ENCODE peak calls at places on chromosomes 1 and 21, in five cellular contexts. H is AG04450, T is kidney, S is suprapubic skin, A is cardiac fibroblast. Z is an unnamed sample.

GRCh38 chr1:232162001-232162400 is 467.9 kb downstream of the SIPA1L2 start:
- DNase-seq in T (no peak), S (no peak), A (no peak), H (no peak), Z (no peak)

GRCh38 chr1:54401799-54402198 is 4.4 kb downstream of the SSBP3 start:
- DNase-seq in H (no peak), S (no peak), A (no peak), T (no peak), Z (no peak)

GRCh38 chr1:26349886-26350244 is 4.1 kb downstream of the CRYBG2 start:
- DNase-seq in T (no peak), S (no peak), A (no peak), H (no peak), Z (no peak)

GRCh38 chr1:224052767-224053166 is 61.1 kb upstream of the FBXO28 start:
- DNase-seq in H (no peak), T (no peak), S (no peak), A (peak), Z (peak)

GRCh38 chr1:243475966-243476365 is 220.1 kb downstream of the SDCCAG8 start:
- DNase-seq in H (no peak), S (no peak), T (no peak), A (peak), Z (peak)

GRCh38 chr21:29676395-29676794 is 263.4 kb downstream of the GRIK1 start:
- DNase-seq in T (no peak), S (no peak), H (no peak), A (no peak), Z (no peak)

GRCh38 chr1:162878000-162878596 is 17.1 kb upstream of the CCDC190 start:
- DNase-seq in A (peak), H (peak), T (no peak), S (no peak), Z (peak)

GRCh38 chr1:93579891-93580290 is 101.7 kb downstream of the BCAR3 start:
- DNase-seq in S (no peak), A (peak), T (peak), H (peak), Z (peak)

GRCh38 chr1:55716610-55717009 is 501.4 kb upstream of the USP24 start:
- DNase-seq in H (no peak), T (no peak), S (no peak), A (peak), Z (peak)

GRCh38 chr1:51535006-51535592 is 16.0 kb upstream of the EPS15 start:
- DNase-seq in H (peak), S (no peak), T (no peak), A (peak), Z (peak)

GRCh38 chr1:23751050-23751814 is 8.0 kb downstream of the ELOA start:
- DNase-seq in S (no peak), T (no peak), H (no peak), A (peak), Z (peak)

GRCh38 chr1:101945884-101946283 is 50.8 kb downstream of the OLFM3 start:
- DNase-seq in S (no peak), A (no peak), H (no peak), T (no peak), Z (no peak)

GRCh38 chr1:98898901-98899300 is 105.8 kb downstream of the PLPPR5 start:
- DNase-seq in S (no peak), A (no peak), T (no peak), H (no peak), Z (peak)

GRCh38 chr1:157852476-157852875 is 10.9 kb upstream of the CD5L start:
- DNase-seq in H (no peak), S (no peak), A (no peak), T (no peak), Z (peak)

GRCh38 chr21:33368124-33368523 is 35.1 kb upstream of the IFNGR2 start:
- DNase-seq in A (no peak), H (no peak), S (no peak), T (no peak), Z (no peak)

GRCh38 chr1:55214214-55214902 is 806 bp downstream of the USP24 start:
- DNase-seq in H (no peak), T (peak), A (peak), S (peak), Z (no peak)

GRCh38 chr1:64424412-64424811 is 45.5 kb upstream of the CACHD1 start:
- DNase-seq in S (no peak), H (no peak), T (no peak), A (no peak), Z (no peak)

GRCh38 chr1:227210604-227211003 is 107.7 kb downstream of the CDC42BPA start:
- DNase-seq in S (no peak), T (no peak), A (no peak), H (no peak), Z (no peak)

GRCh38 chr1:56525463-56526155 is 53.8 kb downstream of the PLPP3 start:
- DNase-seq in S (no peak), T (no peak), A (no peak), H (no peak), Z (peak)

GRCh38 chr1:159212596-159212995 is 7.9 kb downstream of the ACKR1 start:
- DNase-seq in T (no peak), H (no peak), S (no peak), A (peak), Z (peak)

GRCh38 chr21:26077523-26077922 is 93.0 kb downstream of the APP start:
- DNase-seq in S (no peak), T (no peak), A (peak), H (no peak), Z (no peak)

GRCh38 chr1:112581530-112582192 is 37.3 kb downstream of the ST7L start:
- DNase-seq in T (no peak), A (no peak), S (no peak), H (no peak), Z (peak)

GRCh38 chr1:221541296-221541695 is 200.6 kb downstream of the DUSP10 start:
- DNase-seq in A (no peak), S (no peak), H (no peak), T (no peak), Z (no peak)

GRCh38 chr21:15875286-15875685 is 145.5 kb downstream of the USP25 start:
- DNase-seq in S (no peak), A (no peak), T (no peak), H (no peak), Z (no peak)

GRCh38 chr1:101137144-101138126 is 99.4 kb upstream of the S1PR1 start:
- DNase-seq in T (no peak), S (no peak), H (no peak), A (peak), Z (peak)

GRCh38 chr1:7476861-7477534 is 294.1 kb upstream of the VAMP3 start:
- DNase-seq in S (no peak), A (peak), H (no peak), T (no peak), Z (no peak)

DNA sequence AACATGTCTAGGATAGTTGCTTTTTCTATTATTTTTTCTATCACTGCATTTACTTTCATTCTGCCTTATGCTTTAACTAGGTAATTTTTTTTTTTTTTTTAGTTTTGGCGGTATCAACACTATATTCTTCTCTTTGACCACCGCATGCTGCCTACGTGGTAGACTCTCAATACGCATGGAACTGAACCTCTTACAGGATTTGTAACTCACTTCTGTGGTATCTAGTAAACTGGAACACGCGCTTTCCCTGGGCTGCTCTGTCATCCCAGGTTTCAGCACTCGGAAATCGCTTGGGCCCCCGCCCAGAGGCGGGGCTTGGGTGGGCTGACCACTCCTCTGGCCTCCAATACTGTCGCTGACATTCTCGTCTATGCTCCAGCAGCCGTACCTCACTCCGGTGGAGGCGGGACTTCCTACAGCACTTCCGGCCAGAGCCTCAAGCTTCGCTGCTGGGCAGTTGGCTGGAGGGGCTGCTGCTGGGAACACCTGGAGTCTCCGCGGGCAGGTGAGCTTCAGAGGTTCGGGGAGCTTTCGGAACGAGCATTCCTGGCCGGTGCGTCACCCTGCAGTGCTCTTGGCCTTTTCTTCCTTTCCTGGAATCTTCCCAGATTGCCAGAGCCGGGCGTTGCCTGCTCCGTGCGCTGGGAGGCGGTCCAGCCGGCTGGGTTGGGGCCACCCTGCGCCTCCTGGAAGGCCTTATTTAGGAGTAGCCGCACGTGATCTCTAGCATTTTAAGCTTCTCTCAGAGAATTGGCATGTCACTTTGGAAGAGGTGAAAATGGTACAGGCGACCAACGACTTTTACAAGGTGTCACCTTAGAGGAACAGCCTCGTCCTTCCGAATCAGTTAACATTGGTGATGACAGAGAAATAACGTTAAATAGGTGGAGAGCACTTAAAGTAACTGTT is at the start of gene TBCE:
- DNase-seq in S (peak), H (peak), A (peak), T (peak), Z (peak)
- TF ChIP-seq CTCF in S (no peak), H (peak), A (peak), T (no peak), Z (peak)

GRCh38 chr1:27649306-27649635 is 14.3 kb upstream of the FGR start:
- DNase-seq in A (no peak), H (no peak), S (no peak), T (no peak), Z (no peak)

GRCh38 chr1:27647328-27647727 is 12.3 kb upstream of the FGR start:
- DNase-seq in A (no peak), S (no peak), T (no peak), H (no peak), Z (no peak)

GRCh38 chr1:27650527-27651175 is 15.7 kb upstream of the FGR start:
- DNase-seq in A (peak), T (no peak), H (no peak), S (no peak), Z (peak)

GRCh38 chr1:27650146-27650526 is 15.2 kb upstream of the FGR start:
- DNase-seq in T (no peak), S (no peak), A (no peak), H (no peak), Z (peak)

DNA sequence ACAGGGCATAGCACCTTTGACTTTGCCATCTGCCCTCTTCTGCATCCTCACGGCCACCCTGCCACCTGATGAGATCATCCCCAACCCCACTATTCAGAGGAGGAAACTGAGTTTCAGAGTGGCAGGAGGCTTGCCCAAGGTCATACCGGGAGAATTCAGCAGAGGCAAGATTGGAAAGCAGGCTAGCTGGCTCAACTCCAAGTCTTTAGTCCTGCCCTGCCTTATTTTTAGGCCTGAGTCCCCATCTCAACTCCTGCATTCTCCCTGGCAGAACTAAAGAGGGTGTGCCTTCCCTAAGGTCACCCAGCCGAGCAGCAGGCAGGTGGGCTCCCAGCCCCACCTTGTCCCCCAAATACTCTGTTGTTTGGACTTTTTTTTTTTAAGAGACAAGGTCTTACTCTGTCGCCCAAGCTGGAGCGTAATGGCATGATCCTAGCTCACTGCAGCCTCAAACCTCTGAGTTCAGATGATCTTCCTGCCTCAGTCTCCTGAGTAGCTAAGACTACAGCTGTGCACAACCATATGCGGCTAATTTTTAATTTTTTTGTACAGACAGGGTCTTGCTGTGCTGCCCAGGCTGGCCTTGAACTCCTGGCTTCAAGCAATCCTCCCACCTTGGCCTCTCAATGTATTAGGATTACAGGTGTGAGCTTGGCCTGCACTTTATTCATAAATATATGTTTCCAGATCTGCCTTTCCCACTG is 13.8 kb upstream of the FGR start:
- DNase-seq in A (peak), H (no peak), T (no peak), S (no peak), Z (no peak)
- H3K4me3 ChIP-seq in A (no peak), H (no peak), T (no peak), S (no peak), Z (no peak)

DNA sequence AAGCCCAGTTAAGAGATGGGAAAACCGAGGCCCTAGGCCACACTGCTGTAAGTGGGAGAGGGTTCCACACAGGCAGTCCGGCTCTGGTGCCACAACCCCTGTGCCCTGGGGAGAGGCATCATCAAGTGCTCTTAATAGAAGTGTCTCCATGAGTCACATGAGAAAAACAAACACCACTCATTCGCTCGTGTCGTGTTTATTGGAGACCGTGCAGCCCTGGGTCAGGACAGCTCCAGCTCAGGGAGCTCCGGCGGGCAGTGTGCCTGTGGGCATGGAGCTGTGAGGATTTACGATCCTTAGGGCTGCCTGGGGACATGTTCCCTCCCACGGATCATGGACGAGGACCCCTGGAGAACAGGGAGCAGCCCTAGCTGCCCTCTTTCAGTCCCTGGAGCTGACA is 658.5 kb downstream of the AJAP1 start:
- DNase-seq in H (no peak), A (no peak), S (no peak), T (no peak), Z (no peak)
- TF ChIP-seq CTCF in H (no peak), A (no peak), S (no peak), T (no peak), Z (no peak)

GRCh38 chr1:41516168-41516961 is 31.9 kb upstream of the EDN2 start:
- DNase-seq in T (peak), S (peak), A (peak), H (peak), Z (peak)
- H3K4me3 ChIP-seq in T (peak), S (peak), A (peak), H (peak), Z (peak)

GRCh38 chr1:154117642-154118041 is 37.2 kb downstream of the NUP210L start:
- DNase-seq in S (no peak), T (no peak), A (no peak), H (no peak), Z (no peak)
- TF ChIP-seq CTCF in S (no peak), T (no peak), A (no peak), H (no peak), Z (no peak)

GRCh38 chr1:40386796-40387195 is 13.3 kb downstream of the SMAP2 start:
- DNase-seq in T (no peak), H (no peak), A (no peak), S (no peak), Z (no peak)
- H3K4me3 ChIP-seq in T (no peak), H (no peak), A (no peak), S (no peak), Z (no peak)

GRCh38 chr21:39726133-39726532 is 18.9 kb upstream of the IGSF5 start:
- DNase-seq in A (no peak), H (no peak), T (no peak), S (no peak), Z (no peak)
- TF ChIP-seq CTCF in A (no peak), H (peak), T (no peak), S (no peak), Z (no peak)

GRCh38 chr21:46023126-46023985 is 41.8 kb downstream of the COL6A1 start:
- DNase-seq in T (no peak), H (no peak), A (peak), S (no peak), Z (no peak)

GRCh38 chr21:46021398-46021797 is 39.8 kb downstream of the COL6A1 start:
- DNase-seq in T (no peak), A (no peak), S (no peak), H (no peak), Z (no peak)

GRCh38 chr21:46020581-46020980 is 39.0 kb downstream of the COL6A1 start:
- DNase-seq in A (no peak), T (no peak), H (no peak), S (no peak), Z (no peak)

GRCh38 chr21:46022551-46023107 is 41.1 kb downstream of the COL6A1 start:
- DNase-seq in A (no peak), H (no peak), S (peak), T (no peak), Z (peak)

DNA sequence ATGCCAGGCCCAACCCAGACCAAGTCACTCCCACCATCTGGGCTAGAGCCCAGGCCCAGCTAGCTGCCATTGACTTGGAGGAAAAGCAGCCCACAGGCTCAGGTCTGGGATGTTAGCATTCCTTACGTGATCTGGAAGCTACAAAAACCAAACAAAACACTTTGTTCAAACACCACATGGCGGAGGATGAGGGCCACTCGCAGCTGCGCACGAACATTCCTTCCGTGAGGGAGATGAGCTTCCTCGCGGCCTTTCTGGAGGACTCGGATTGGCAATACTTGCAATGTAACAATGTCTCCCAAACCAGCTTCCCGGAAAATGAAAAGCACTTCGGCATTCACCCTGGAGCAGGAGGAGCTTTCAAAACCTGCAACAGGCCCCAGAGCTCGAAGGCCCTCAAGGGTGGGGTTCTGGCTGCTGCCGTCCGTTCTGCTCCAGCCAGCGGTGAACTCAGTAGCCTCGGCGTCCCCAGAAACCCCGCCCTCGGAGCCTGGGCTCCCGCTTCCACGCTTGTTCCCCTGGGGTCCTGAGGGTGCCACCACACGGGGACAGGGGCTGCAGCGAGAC is 40.5 kb downstream of the COL6A1 start:
- DNase-seq in A (no peak), S (peak), H (peak), T (no peak), Z (no peak)
- H3K4me3 ChIP-seq in A (no peak), S (peak), H (no peak), T (no peak), Z (no peak)

Z was measured in fibroblast of mammary gland.